ENCODE peak calls at places on chromosome 15, in five cellular contexts. One of them, this sample, is unnamed.

GRCh38 chr15:91238664-91239428 is 138.8 kb downstream of the SV2B start:
- DNase-seq in suprapubic skin: no peak
- DNase-seq in amniotic epithelial cell: no peak
- DNase-seq in astrocyte of the hippocampus: no peak
- DNase-seq in DND-41: no peak
- DNase-seq in this sample: no peak

GRCh38 chr15:100172356-100173024 is 169.3 kb downstream of the ADAMTS17 start:
- DNase-seq in DND-41: no peak
- DNase-seq in astrocyte of the hippocampus: no peak
- DNase-seq in amniotic epithelial cell: no peak
- DNase-seq in suprapubic skin: no peak
- DNase-seq in this sample: peak

GRCh38 chr15:22895465-22896190 is 57.2 kb downstream of the NIPA2 start:
- DNase-seq in astrocyte of the hippocampus: peak
- DNase-seq in DND-41: no peak
- DNase-seq in amniotic epithelial cell: peak
- DNase-seq in suprapubic skin: no peak
- DNase-seq in this sample: peak

GRCh38 chr15:23395030-23395692 is 40.6 kb downstream of the GOLGA8S start:
- DNase-seq in amniotic epithelial cell: no peak
- DNase-seq in suprapubic skin: no peak
- DNase-seq in DND-41: no peak
- DNase-seq in astrocyte of the hippocampus: no peak
- DNase-seq in this sample: no peak

GRCh38 chr15:89408512-89409183 is 74.0 kb upstream of the POLG start:
- DNase-seq in DND-41: no peak
- DNase-seq in suprapubic skin: no peak
- DNase-seq in amniotic epithelial cell: no peak
- DNase-seq in astrocyte of the hippocampus: peak
- DNase-seq in this sample: no peak

GRCh38 chr15:70337292-70338186 is 239.8 kb upstream of the TLE3 start:
- DNase-seq in amniotic epithelial cell: peak
- DNase-seq in DND-41: no peak
- DNase-seq in suprapubic skin: no peak
- DNase-seq in astrocyte of the hippocampus: no peak
- DNase-seq in this sample: no peak

GRCh38 chr15:31162721-31163510 is 61.4 kb upstream of the TRPM1 start:
- DNase-seq in suprapubic skin: no peak
- DNase-seq in DND-41: no peak
- DNase-seq in amniotic epithelial cell: no peak
- DNase-seq in astrocyte of the hippocampus: no peak
- DNase-seq in this sample: no peak

GRCh38 chr15:40809051-40809450 is 1.8 kb upstream of the DNAJC17 start:
- DNase-seq in amniotic epithelial cell: no peak
- DNase-seq in astrocyte of the hippocampus: no peak
- DNase-seq in DND-41: no peak
- DNase-seq in suprapubic skin: no peak
- DNase-seq in this sample: no peak

GRCh38 chr15:49675051-49675450 is 54.2 kb downstream of the DTWD1 start:
- DNase-seq in suprapubic skin: no peak
- DNase-seq in DND-41: no peak
- DNase-seq in amniotic epithelial cell: peak
- DNase-seq in astrocyte of the hippocampus: peak
- DNase-seq in this sample: peak

GRCh38 chr15:88905576-88905975 is 7.6 kb downstream of the MFGE8 start:
- DNase-seq in suprapubic skin: no peak
- DNase-seq in astrocyte of the hippocampus: no peak
- DNase-seq in amniotic epithelial cell: no peak
- DNase-seq in DND-41: no peak
- DNase-seq in this sample: no peak

GRCh38 chr15:72998681-72999466 is 53.4 kb upstream of the NEO1 start:
- DNase-seq in DND-41: no peak
- DNase-seq in amniotic epithelial cell: no peak
- DNase-seq in astrocyte of the hippocampus: no peak
- DNase-seq in suprapubic skin: no peak
- DNase-seq in this sample: no peak

GRCh38 chr15:56440226-56440770 is 24.6 kb downstream of the MNS1 start:
- DNase-seq in astrocyte of the hippocampus: no peak
- DNase-seq in DND-41: no peak
- DNase-seq in amniotic epithelial cell: no peak
- DNase-seq in suprapubic skin: no peak
- DNase-seq in this sample: no peak

GRCh38 chr15:51108933-51109550 is 14.3 kb upstream of the TNFAIP8L3 start:
- DNase-seq in astrocyte of the hippocampus: peak
- DNase-seq in suprapubic skin: no peak
- DNase-seq in amniotic epithelial cell: peak
- DNase-seq in DND-41: no peak
- DNase-seq in this sample: no peak

GRCh38 chr15:90868261-90868689 is at the start of gene FURIN:
- DNase-seq in DND-41: no peak
- DNase-seq in astrocyte of the hippocampus: no peak
- DNase-seq in suprapubic skin: no peak
- DNase-seq in amniotic epithelial cell: no peak
- DNase-seq in this sample: peak

GRCh38 chr15:77440378-77440999 is 19.8 kb downstream of the HMG20A start:
- DNase-seq in DND-41: no peak
- DNase-seq in amniotic epithelial cell: peak
- DNase-seq in suprapubic skin: no peak
- DNase-seq in astrocyte of the hippocampus: peak
- DNase-seq in this sample: peak

GRCh38 chr15:101138913-101139880 is 112.7 kb downstream of the CHSY1 start:
- DNase-seq in amniotic epithelial cell: peak
- DNase-seq in astrocyte of the hippocampus: peak
- DNase-seq in DND-41: no peak
- DNase-seq in suprapubic skin: no peak
- DNase-seq in this sample: no peak

GRCh38 chr15:72042054-72042453 is 75.9 kb downstream of the MYO9A start:
- DNase-seq in DND-41: no peak
- DNase-seq in amniotic epithelial cell: no peak
- DNase-seq in suprapubic skin: no peak
- DNase-seq in astrocyte of the hippocampus: no peak
- DNase-seq in this sample: no peak

This sample was measured in SW480.